ENCODE peak calls at places on chromosomes 12 and 14, in six cellular contexts. T, W, K, N, A and I are unnamed samples.

GRCh38 chr12:3132636-3133409 is 55.6 kb downstream of the TSPAN9 start:
- DNase-seq in N (no peak), A (no peak), T (peak), W (peak), K (no peak), I (no peak)

GRCh38 chr12:122533841-122534240 is 6.8 kb downstream of the KNTC1 start:
- DNase-seq in K (no peak), W (peak), T (peak), A (no peak), N (no peak), I (peak)

GRCh38 chr12:113438523-113439300 is 16.5 kb downstream of the SDSL start:
- DNase-seq in T (no peak), W (no peak), A (no peak), K (no peak), N (no peak), I (no peak)

GRCh38 chr12:52530366-52530765 is 10.2 kb upstream of the KRT5 start:
- DNase-seq in K (no peak), N (no peak), A (no peak), T (no peak), W (no peak), I (no peak)

GRCh38 chr14:100896369-100897060 is 7.0 kb downstream of the RTL1 start:
- DNase-seq in N (no peak), T (no peak), W (no peak), A (no peak), K (no peak), I (peak)

GRCh38 chr12:113149361-113150150 is at the start of gene CFAP73:
- DNase-seq in K (peak), T (peak), W (peak), A (no peak), N (peak), I (peak)

GRCh38 chr14:80212025-80212402 is 710 bp upstream of the DIO2 start:
- DNase-seq in T (peak), N (no peak), A (no peak), K (no peak), W (peak), I (no peak)

GRCh38 chr12:129538137-129538536 is 365.7 kb downstream of the TMEM132D start:
- DNase-seq in A (no peak), W (no peak), T (no peak), K (no peak), N (no peak), I (no peak)

GRCh38 chr14:66802962-66803361 is 295.0 kb downstream of the GPHN start:
- DNase-seq in A (no peak), W (no peak), N (no peak), T (no peak), K (no peak), I (no peak)

GRCh38 chr14:35398095-35398584 is 6.4 kb downstream of the NFKBIA start:
- DNase-seq in A (no peak), N (no peak), W (no peak), K (peak), T (no peak), I (no peak)

GRCh38 chr12:47717443-47718193 is 7.7 kb downstream of the ENDOU start:
- DNase-seq in A (peak), W (peak), T (peak), K (peak), N (peak), I (peak)

GRCh38 chr14:47959753-47960152 is 284.3 kb upstream of the MDGA2 start:
- DNase-seq in A (no peak), K (no peak), N (no peak), T (no peak), W (no peak), I (no peak)

GRCh38 chr12:25130741-25131188 is 64.2 kb downstream of the DNAI7 start:
- DNase-seq in T (peak), N (no peak), W (peak), K (peak), A (no peak), I (no peak)

GRCh38 chr14:101501858-101502615 is 59.3 kb upstream of the DIO3 start:
- DNase-seq in A (no peak), N (no peak), T (no peak), K (no peak), W (no peak), I (no peak)

GRCh38 chr14:77143071-77143470 is 1.5 kb upstream of the ZDHHC22 start:
- DNase-seq in T (no peak), W (no peak), K (no peak), A (no peak), N (no peak), I (no peak)

GRCh38 chr12:118188690-118189371 is 52.9 kb downstream of the PEBP1 start:
- DNase-seq in W (peak), A (no peak), N (peak), K (peak), T (peak), I (peak)

GRCh38 chr14:75063013-75063412 is 811 bp downstream of the ACYP1 start:
- DNase-seq in W (no peak), K (no peak), N (no peak), A (no peak), T (no peak), I (no peak)

GRCh38 chr14:91946313-91947195 is 940 bp downstream of the FBLN5 start:
- DNase-seq in W (peak), K (peak), A (no peak), T (peak), N (peak), I (no peak)

GRCh38 chr14:64303471-64303917 is 9.3 kb upstream of the ESR2 start:
- DNase-seq in A (no peak), N (no peak), K (peak), W (peak), T (peak), I (no peak)

GRCh38 chr12:10186299-10186698 is 7.5 kb downstream of the TMEM52B start:
- DNase-seq in K (no peak), T (no peak), W (no peak), N (peak), A (no peak), I (no peak)

GRCh38 chr14:35406811-35407630 is 2.5 kb upstream of the NFKBIA start:
- DNase-seq in K (peak), T (peak), A (no peak), W (peak), N (no peak), I (no peak)

GRCh38 chr12:62371661-62372060 is 95.0 kb upstream of the MON2 start:
- DNase-seq in N (no peak), W (no peak), T (peak), A (no peak), K (no peak), I (no peak)

GRCh38 chr12:12779529-12779928 is 5.9 kb upstream of the APOLD1 start:
- DNase-seq in W (peak), A (no peak), N (no peak), T (peak), K (peak), I (no peak)

GRCh38 chr12:125131958-125132357 is 66.7 kb downstream of the AACS start:
- DNase-seq in N (no peak), W (no peak), A (no peak), K (no peak), T (no peak), I (no peak)

GRCh38 chr12:65758401-65758800 is 65.9 kb upstream of the HMGA2 start:
- DNase-seq in W (no peak), K (no peak), N (no peak), T (no peak), A (no peak), I (no peak)

GRCh38 chr14:74650927-74651686 is 39.1 kb upstream of the LTBP2 start:
- DNase-seq in N (no peak), W (no peak), A (no peak), K (no peak), T (no peak), I (no peak)

GRCh38 chr12:6635856-6636521 is at the start of gene LPAR5:
- DNase-seq in A (no peak), N (no peak), W (peak), T (peak), K (peak), I (no peak)

GRCh38 chr14:76763362-76764041 is 2.2 kb downstream of the VASH1 start:
- DNase-seq in A (no peak), T (peak), W (no peak), N (peak), K (no peak), I (no peak)

GRCh38 chr12:106754331-106754730 is 20.2 kb upstream of the RIC8B start:
- DNase-seq in W (no peak), T (no peak), N (no peak), A (no peak), K (no peak), I (no peak)

GRCh38 chr14:102930138-102930752 is 7.8 kb downstream of the AMN start:
- DNase-seq in A (no peak), T (no peak), K (peak), N (no peak), W (peak), I (no peak)

GRCh38 chr14:105088812-105089745 is 23.8 kb upstream of the GPR132 start:
- DNase-seq in N (no peak), A (no peak), T (no peak), K (peak), W (no peak), I (peak)

GRCh38 chr12:107331471-107331870 is 238.1 kb upstream of the CRY1 start:
- DNase-seq in T (no peak), A (no peak), K (no peak), N (no peak), W (no peak), I (no peak)

GRCh38 chr14:55556929-55557623 is 22.9 kb upstream of the KTN1 start:
- DNase-seq in W (peak), T (peak), A (no peak), K (peak), N (peak), I (no peak)

GRCh38 chr14:95370076-95370475 is 50.4 kb upstream of the CLMN start:
- DNase-seq in N (no peak), W (no peak), K (peak), A (no peak), T (no peak), I (no peak)

GRCh38 chr12:25386823-25387134 is 136.1 kb upstream of the KRAS start:
- DNase-seq in A (no peak), W (no peak), K (peak), N (no peak), T (no peak), I (no peak)

GRCh38 chr14:59376691-59377090 is 88.5 kb downstream of the GPR135 start:
- DNase-seq in K (no peak), N (no peak), A (no peak), W (no peak), T (no peak), I (no peak)

GRCh38 chr12:132117558-132117875 is 26.6 kb downstream of the DDX51 start:
- DNase-seq in T (no peak), K (no peak), N (no peak), W (no peak), A (no peak), I (no peak)

GRCh38 chr12:69685810-69686209 is 13.3 kb downstream of the BEST3 start:
- DNase-seq in T (peak), K (no peak), A (no peak), N (no peak), W (peak), I (no peak)

GRCh38 chr12:116265361-116266128 is 11.9 kb downstream of the MED13L start:
- DNase-seq in N (no peak), K (no peak), A (no peak), W (no peak), T (peak), I (no peak)

GRCh38 chr12:39490500-39491276 is 47.8 kb upstream of the KIF21A start:
- DNase-seq in K (no peak), N (no peak), T (peak), W (no peak), A (no peak), I (no peak)